ENCODE peak calls at places on chromosomes 3 and 15, in six cellular contexts. One of them, this sample, is unnamed.
A peak's percentile ranks its signal among the peaks of the same experiment; 100 is the strongest.

GRCh38 chr15:91946075-91946474 is 92.6 kb downstream of the SLCO3A1 start:
- DNase-seq in HCT116: no peak
- DNase-seq in HepG2: no peak
- DNase-seq in K562: no peak
- DNase-seq in H1: no peak
- DNase-seq in GM12878: no peak
- DNase-seq in this sample: no peak

GRCh38 chr3:42839616-42840015 is 30.4 kb downstream of the ACKR2 start:
- DNase-seq in HCT116: peak; percentile 63
- DNase-seq in HepG2: peak; percentile 73
- DNase-seq in K562: peak; percentile 77
- DNase-seq in H1: no peak
- DNase-seq in GM12878: peak; percentile 45
- DNase-seq in this sample: peak; percentile 66

GRCh38 chr3:142977399-142977728 is 13.9 kb upstream of the PAQR9 start:
- DNase-seq in HCT116: no peak
- DNase-seq in HepG2: no peak
- DNase-seq in K562: peak; percentile 36
- DNase-seq in H1: no peak
- DNase-seq in GM12878: no peak
- DNase-seq in this sample: no peak

GRCh38 chr15:57296473-57297162 is 79.7 kb upstream of the CGNL1 start:
- DNase-seq in HCT116: no peak
- DNase-seq in HepG2: no peak
- DNase-seq in K562: no peak
- DNase-seq in H1: peak; percentile 66
- DNase-seq in GM12878: no peak
- DNase-seq in this sample: no peak

GRCh38 chr3:192819001-192819569 is 91.7 kb upstream of the FGF12 start:
- DNase-seq in HCT116: peak; percentile 59
- DNase-seq in HepG2: no peak
- DNase-seq in K562: no peak
- DNase-seq in H1: no peak
- DNase-seq in GM12878: peak; percentile 59
- DNase-seq in this sample: no peak

GRCh38 chr15:44246521-44247268 is 41.8 kb upstream of the GOLM2 start:
- DNase-seq in HCT116: no peak
- DNase-seq in HepG2: no peak
- DNase-seq in K562: no peak
- DNase-seq in H1: no peak
- DNase-seq in GM12878: no peak
- DNase-seq in this sample: no peak

GRCh38 chr3:130425484-130425883 is 80.0 kb downstream of the COL6A5 start:
- DNase-seq in HCT116: no peak
- DNase-seq in HepG2: no peak
- DNase-seq in K562: no peak
- DNase-seq in H1: no peak
- DNase-seq in GM12878: no peak
- DNase-seq in this sample: no peak

GRCh38 chr15:75054172-75054897 is 30.9 kb downstream of the PPCDC start:
- DNase-seq in HCT116: no peak
- DNase-seq in HepG2: no peak
- DNase-seq in K562: no peak
- DNase-seq in H1: no peak
- DNase-seq in GM12878: no peak
- DNase-seq in this sample: no peak

GRCh38 chr3:197889204-197889930 is 60.6 kb upstream of the RPL35A start:
- DNase-seq in HCT116: peak; percentile 8
- DNase-seq in HepG2: no peak
- DNase-seq in K562: no peak
- DNase-seq in H1: peak; percentile 49
- DNase-seq in GM12878: no peak
- DNase-seq in this sample: no peak

GRCh38 chr3:197891-198491 is 1.4 kb downstream of the CHL1 start:
- DNase-seq in HCT116: no peak
- DNase-seq in HepG2: no peak
- DNase-seq in K562: no peak
- DNase-seq in H1: peak; percentile 58
- DNase-seq in GM12878: no peak
- DNase-seq in this sample: peak; percentile 84

GRCh38 chr3:185537369-185537970 is 14.9 kb downstream of the LIPH start:
- DNase-seq in HCT116: peak; percentile 92
- DNase-seq in HepG2: peak; percentile 10
- DNase-seq in K562: peak; percentile 71
- DNase-seq in H1: no peak
- DNase-seq in GM12878: peak; percentile 97
- DNase-seq in this sample: no peak

GRCh38 chr3:45442679-45443214 is 54.4 kb downstream of the LARS2 start:
- DNase-seq in HCT116: no peak
- DNase-seq in HepG2: no peak
- DNase-seq in K562: no peak
- DNase-seq in H1: no peak
- DNase-seq in GM12878: no peak
- DNase-seq in this sample: no peak

GRCh38 chr15:41558400-41559238 is at the start of gene TYRO3:
- DNase-seq in HCT116: no peak
- DNase-seq in HepG2: no peak
- DNase-seq in K562: peak; percentile 93
- DNase-seq in H1: peak; percentile 82
- DNase-seq in GM12878: no peak
- DNase-seq in this sample: peak; percentile 93

GRCh38 chr3:58370407-58370806 is 37.7 kb downstream of the PXK start:
- DNase-seq in HCT116: no peak
- DNase-seq in HepG2: no peak
- DNase-seq in K562: no peak
- DNase-seq in H1: no peak
- DNase-seq in GM12878: no peak
- DNase-seq in this sample: no peak

GRCh38 chr3:58369038-58369437 is 36.3 kb downstream of the PXK start:
- DNase-seq in HCT116: no peak
- DNase-seq in HepG2: no peak
- DNase-seq in K562: no peak
- DNase-seq in H1: no peak
- DNase-seq in GM12878: no peak
- DNase-seq in this sample: no peak

GRCh38 chr3:58366699-58367098 is 34.0 kb downstream of the PXK start:
- DNase-seq in HCT116: no peak
- DNase-seq in HepG2: no peak
- DNase-seq in K562: no peak
- DNase-seq in H1: no peak
- DNase-seq in GM12878: no peak
- DNase-seq in this sample: no peak

GRCh38 chr3:58375209-58375608 is 42.5 kb downstream of the PXK start:
- DNase-seq in HCT116: no peak
- DNase-seq in HepG2: no peak
- DNase-seq in K562: no peak
- DNase-seq in H1: no peak
- DNase-seq in GM12878: no peak
- DNase-seq in this sample: no peak

GRCh38 chr3:58369876-58370275 is 37.2 kb downstream of the PXK start:
- DNase-seq in HCT116: no peak
- DNase-seq in HepG2: no peak
- DNase-seq in K562: no peak
- DNase-seq in H1: no peak
- DNase-seq in GM12878: no peak
- DNase-seq in this sample: no peak
- H4K20me1 ChIP-seq in HCT116: no peaks in the 10 kb centered on the region
- H4K20me1 ChIP-seq in HepG2: no peaks in the 10 kb centered on the region
- H4K20me1 ChIP-seq in K562: no peaks in the 10 kb centered on the region
- H4K20me1 ChIP-seq in H1: no peaks in the 10 kb centered on the region
- H4K20me1 ChIP-seq in GM12878: no peaks in the 10 kb centered on the region
- H4K20me1 ChIP-seq in this sample: no peaks in the 10 kb centered on the region

DNA sequence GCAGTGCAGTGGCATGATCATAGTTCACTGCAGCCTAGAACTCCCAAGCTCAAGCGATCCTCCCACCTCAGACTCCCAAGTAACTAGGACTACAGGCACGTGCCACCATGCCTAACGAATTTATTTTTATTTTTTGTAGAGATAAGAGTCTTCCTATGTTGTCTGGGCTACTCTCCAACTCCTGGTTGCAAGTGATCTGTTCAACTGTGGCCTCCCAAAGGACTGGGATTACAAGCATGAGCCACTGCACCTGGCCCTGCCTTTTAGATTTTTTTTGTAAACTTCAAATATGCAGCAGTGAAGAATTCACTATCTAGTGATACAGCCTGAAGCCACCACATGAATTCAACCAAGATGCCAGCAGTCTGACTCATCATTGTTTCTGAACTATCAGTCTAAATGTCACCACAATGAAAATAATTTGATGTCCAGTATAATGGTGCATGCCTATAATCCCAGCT is 32.7 kb downstream of the UBXN7 start:
- DNase-seq in HCT116: peak; percentile 28
- DNase-seq in HepG2: peak; percentile 4
- DNase-seq in K562: no peak
- DNase-seq in H1: no peak
- DNase-seq in GM12878: no peak
- DNase-seq in this sample: no peak
- TF ChIP-seq JUND in HCT116: peak; percentile 58
- TF ChIP-seq JUND in HepG2: no peak
- TF ChIP-seq JUND in K562: no peak
- TF ChIP-seq JUND in H1: no peak
- TF ChIP-seq JUND in GM12878: no peak
- TF ChIP-seq JUND in this sample: peak; percentile 85

GRCh38 chr3:70982274-70982673 is 601.3 kb downstream of the FOXP1 start:
- DNase-seq in HCT116: no peak
- DNase-seq in HepG2: no peak
- DNase-seq in K562: no peak
- DNase-seq in H1: no peak
- DNase-seq in GM12878: no peak
- DNase-seq in this sample: no peak

GRCh38 chr3:70988111-70988510 is 595.4 kb downstream of the FOXP1 start:
- DNase-seq in HCT116: no peak
- DNase-seq in HepG2: no peak
- DNase-seq in K562: no peak
- DNase-seq in H1: no peak
- DNase-seq in GM12878: no peak
- DNase-seq in this sample: no peak

GRCh38 chr3:70982700-70983140 is 600.8 kb downstream of the FOXP1 start:
- DNase-seq in HCT116: peak; percentile 71
- DNase-seq in HepG2: no peak
- DNase-seq in K562: no peak
- DNase-seq in H1: no peak
- DNase-seq in GM12878: peak; percentile 37
- DNase-seq in this sample: no peak

GRCh38 chr3:70985572-70985971 is 598.0 kb downstream of the FOXP1 start:
- DNase-seq in HCT116: no peak
- DNase-seq in HepG2: no peak
- DNase-seq in K562: no peak
- DNase-seq in H1: no peak
- DNase-seq in GM12878: no peak
- DNase-seq in this sample: no peak

GRCh38 chr3:70984756-70985155 is 598.8 kb downstream of the FOXP1 start:
- DNase-seq in HCT116: no peak
- DNase-seq in HepG2: no peak
- DNase-seq in K562: no peak
- DNase-seq in H1: no peak
- DNase-seq in GM12878: no peak
- DNase-seq in this sample: no peak
- H4K20me1 ChIP-seq in HCT116: no peaks in the 10 kb centered on the region
- H4K20me1 ChIP-seq in HepG2: no peaks in the 10 kb centered on the region
- H4K20me1 ChIP-seq in K562: no peaks in the 10 kb centered on the region
- H4K20me1 ChIP-seq in H1: no peaks in the 10 kb centered on the region
- H4K20me1 ChIP-seq in GM12878: no peaks in the 10 kb centered on the region
- H4K20me1 ChIP-seq in this sample: no peaks in the 10 kb centered on the region

GRCh38 chr3:49100046-49100615 is 4.4 kb downstream of the QARS1 start:
- DNase-seq in HCT116: no peak
- DNase-seq in HepG2: no peak
- DNase-seq in K562: no peak
- DNase-seq in H1: no peak
- DNase-seq in GM12878: no peak
- DNase-seq in this sample: no peak
- TF ChIP-seq JUND in HCT116: no peak
- TF ChIP-seq JUND in HepG2: no peak
- TF ChIP-seq JUND in K562: no peak
- TF ChIP-seq JUND in H1: no peak
- TF ChIP-seq JUND in GM12878: no peak
- TF ChIP-seq JUND in this sample: no peak